ENCODE peak calls at places on chromosomes 12 and 14, in four cellular contexts. M is A549, L is HEK293T, Z is fibroblast of mammary gland. H is an unnamed sample.

GRCh38 chr12:33514893-33515292 is 75.3 kb upstream of the SYT10 start:
- DNase-seq in L (no peak), Z (no peak), M (no peak), H (no peak)

GRCh38 chr12:100942984-100943749 is 148.6 kb downstream of the ANO4 start:
- DNase-seq in L (no peak), M (no peak), Z (no peak), H (no peak)

GRCh38 chr14:75928587-75929230 is 53.1 kb downstream of the TGFB3 start:
- DNase-seq in L (no peak), M (no peak), Z (peak), H (no peak)

GRCh38 chr12:29283969-29284368 is 97.0 kb downstream of the ERGIC2 start:
- DNase-seq in M (no peak), Z (no peak), L (no peak), H (no peak)

GRCh38 chr12:8493084-8493483 is 20.2 kb upstream of the CLEC4D start:
- DNase-seq in L (no peak), M (no peak), Z (no peak), H (no peak)

GRCh38 chr12:125387206-125387605 is 322.0 kb downstream of the AACS start:
- DNase-seq in L (no peak), M (no peak), Z (no peak), H (no peak)

GRCh38 chr12:128807161-128807724 is 16.5 kb downstream of the SLC15A4 start:
- DNase-seq in M (no peak), L (no peak), Z (no peak), H (no peak)

GRCh38 chr12:87120440-87120839 is 864.2 kb upstream of the MGAT4C start:
- DNase-seq in Z (peak), L (no peak), M (peak), H (no peak)